ENCODE peak calls at places on chromosomes 12 and 14, in five cellular contexts. N is memory B cell; M is activated CD4-positive, alpha-beta T cell treated with anti-CD3 and anti-CD28 coated beads for 4 hours; K is esophagus squamous epithelium; A is A172. U is an unnamed sample.

GRCh38 chr12:10249690-10250455 is 37.2 kb downstream of the GABARAPL1 start:
- DNase-seq in N (no peak), M (no peak), K (no peak), A (no peak), U (no peak)

GRCh38 chr12:51549637-51550036 is 41.4 kb upstream of the SCN8A start:
- DNase-seq in N (no peak), M (no peak), K (no peak), A (no peak), U (no peak)

GRCh38 chr12:29208060-29208459 is 59.0 kb downstream of the FAR2 start:
- DNase-seq in N (no peak), M (no peak), K (no peak), A (no peak), U (no peak)

GRCh38 chr12:71840226-71840847 is 778 bp downstream of the TBC1D15 start:
- DNase-seq in N (no peak), M (peak), K (no peak), A (peak), U (no peak)

GRCh38 chr12:24750263-24750662 is 198.6 kb downstream of the BCAT1 start:
- DNase-seq in N (no peak), M (no peak), K (no peak), A (no peak), U (no peak)

GRCh38 chr14:54782803-54783659 is 119.6 kb downstream of the GCH1 start:
- DNase-seq in N (peak), M (no peak), K (no peak), A (no peak), U (no peak)

GRCh38 chr12:109549613-109550309 is 23.5 kb downstream of the MMAB start:
- DNase-seq in N (no peak), M (no peak), K (no peak), A (no peak), U (no peak)

GRCh38 chr14:65770681-65771080 is 358.2 kb downstream of the FUT8 start:
- DNase-seq in N (no peak), M (no peak), K (no peak), A (no peak), U (no peak)

GRCh38 chr12:67068773-67069450 is 200.2 kb upstream of the CAND1 start:
- DNase-seq in N (no peak), M (peak), K (no peak), A (peak), U (peak)

GRCh38 chr14:22159968-22160367 is 429.1 kb downstream of the DAD1 start:
- DNase-seq in N (no peak), M (peak), K (no peak), A (no peak), U (no peak)

GRCh38 chr12:54426690-54427089 is 7.6 kb upstream of the ITGA5 start:
- DNase-seq in N (no peak), M (no peak), K (no peak), A (no peak), U (no peak)

GRCh38 chr12:45660330-45660729 is 69.2 kb upstream of the ARID2 start:
- DNase-seq in N (no peak), M (no peak), K (no peak), A (peak), U (no peak)

GRCh38 chr12:90086281-90086680 is 377.6 kb upstream of the ATP2B1 start:
- DNase-seq in N (no peak), M (no peak), K (no peak), A (no peak), U (no peak)

GRCh38 chr12:56247923-56248322 is 10.3 kb downstream of the ANKRD52 start:
- DNase-seq in N (no peak), M (no peak), K (no peak), A (no peak), U (no peak)

GRCh38 chr14:105294142-105294597 is 6.6 kb downstream of the BRF1 start:
- DNase-seq in N (no peak), M (peak), K (no peak), A (no peak), U (no peak)

GRCh38 chr12:25950329-25951115 is 8.0 kb upstream of the RASSF8 start:
- DNase-seq in N (no peak), M (no peak), K (no peak), A (peak), U (no peak)

GRCh38 chr12:49702676-49703228 is 4.5 kb downstream of the FMNL3 start:
- DNase-seq in N (no peak), M (no peak), K (no peak), A (no peak), U (no peak)

GRCh38 chr14:75310295-75311059 is 31.8 kb downstream of the FOS start:
- DNase-seq in N (no peak), M (no peak), K (no peak), A (no peak), U (peak)

GRCh38 chr14:69314327-69314726 is 54.4 kb downstream of the GALNT16 start:
- DNase-seq in N (no peak), M (no peak), K (no peak), A (no peak), U (peak)

GRCh38 chr12:22230280-22230794 is 104.2 kb downstream of the ST8SIA1 start:
- DNase-seq in N (no peak), M (no peak), K (no peak), A (peak), U (no peak)

GRCh38 chr12:46153267-46153872 is 115.5 kb downstream of the SLC38A1 start:
- DNase-seq in N (peak), M (no peak), K (no peak), A (peak), U (no peak)

GRCh38 chr14:92461891-92462290 is 51.7 kb upstream of the RIN3 start:
- DNase-seq in N (no peak), M (no peak), K (no peak), A (no peak), U (no peak)

GRCh38 chr14:90593254-90594040 is 196.6 kb downstream of the CALM1 start:
- DNase-seq in N (no peak), M (no peak), K (no peak), A (no peak), U (no peak)

GRCh38 chr14:32370720-32371119 is 41.6 kb downstream of the AKAP6 start:
- DNase-seq in N (no peak), M (no peak), K (no peak), A (peak), U (no peak)

GRCh38 chr14:70821916-70822705 is 12.8 kb upstream of the MAP3K9 start:
- DNase-seq in N (peak), M (peak), K (no peak), A (peak), U (peak)

GRCh38 chr14:97873291-97873690 is 1076.1 kb downstream of the VRK1 start:
- DNase-seq in N (no peak), M (no peak), K (no peak), A (no peak), U (no peak)

GRCh38 chr14:70887207-70888150 is 19.8 kb upstream of the PCNX1 start:
- DNase-seq in N (no peak), M (no peak), K (no peak), A (no peak), U (no peak)

GRCh38 chr14:76091036-76091435 is 60.7 kb upstream of the GPATCH2L start:
- DNase-seq in N (no peak), M (no peak), K (no peak), A (no peak), U (no peak)

GRCh38 chr12:1595026-1595561 is 713 bp upstream of the FBXL14 start:
- DNase-seq in N (no peak), M (no peak), K (no peak), A (no peak), U (no peak)

GRCh38 chr14:72060917-72061316 is 128.7 kb downstream of the RGS6 start:
- DNase-seq in N (no peak), M (no peak), K (no peak), A (no peak), U (no peak)

GRCh38 chr14:102966681-102967505 is 44.4 kb downstream of the AMN start:
- DNase-seq in N (no peak), M (no peak), K (no peak), A (no peak), U (no peak)

GRCh38 chr12:112514456-112514855 is 95.7 kb downstream of the PTPN11 start:
- DNase-seq in N (no peak), M (no peak), K (no peak), A (no peak), U (no peak)

GRCh38 chr12:34335819-34336262 is 313.5 kb downstream of the ALG10 start:
- DNase-seq in N (no peak), M (no peak), K (no peak), A (no peak), U (no peak)

GRCh38 chr14:99715266-99716000 is 31.3 kb downstream of the CYP46A1 start:
- DNase-seq in N (no peak), M (no peak), K (no peak), A (no peak), U (peak)

GRCh38 chr14:36518586-36519430 is 1.2 kb downstream of the NKX2-1 start:
- DNase-seq in N (no peak), M (no peak), K (no peak), A (no peak), U (peak)

GRCh38 chr14:64337901-64338615 is 43.9 kb upstream of the ESR2 start:
- DNase-seq in N (peak), M (no peak), K (no peak), A (peak), U (no peak)

GRCh38 chr14:106185837-106186233 is 659.5 kb downstream of the TMEM121 start:
- DNase-seq in N (peak), M (peak), K (no peak), A (no peak), U (no peak)

GRCh38 chr12:59077153-59077930 is 157.0 kb upstream of the LRIG3 start:
- DNase-seq in N (no peak), M (no peak), K (no peak), A (no peak), U (no peak)

U was measured in upper lobe of right lung.